ENCODE peak calls at places on chromosome 13, in four cellular contexts. P, S, O and W are unnamed samples. For H3K36me3, the result is how much of the 10 kb centered on the place peaks cover.

GRCh38 chr13:57634829-57635165 is 3.3 kb downstream of the PCDH17 start:
- DNase-seq in O (no peak), S (no peak), P (no peak), W (no peak)

GRCh38 chr13:99640260-99640659 is 139.0 kb downstream of the TM9SF2 start:
- DNase-seq in S (no peak), P (no peak), O (no peak), W (no peak)

GRCh38 chr13:20525601-20526544 is at the start of gene CRYL1:
- DNase-seq in P (peak), O (peak), S (peak), W (no peak)

GRCh38 chr13:90838561-90838960 is 508.9 kb upstream of the MIR17HG start:
- DNase-seq in P (no peak), O (no peak), S (no peak), W (no peak)

GRCh38 chr13:45196622-45197021 is 4.2 kb downstream of the KCTD4 start:
- DNase-seq in P (no peak), O (no peak), S (no peak), W (no peak)

GRCh38 chr13:57641071-57641470 is 9.5 kb downstream of the PCDH17 start:
- DNase-seq in O (no peak), S (no peak), P (no peak), W (no peak)

GRCh38 chr13:49400755-49401659 is 42.9 kb downstream of the CAB39L start:
- DNase-seq in O (peak), P (no peak), S (peak), W (no peak)

GRCh38 chr13:110907301-110907700 is 7.6 kb downstream of the ANKRD10 start:
- DNase-seq in P (no peak), S (no peak), O (peak), W (no peak)

GRCh38 chr13:99176309-99177276 is 24.1 kb upstream of the UBAC2 start:
- DNase-seq in O (peak), S (peak), P (no peak), W (no peak)

GRCh38 chr13:76884167-76884566 is 2.0 kb downstream of the KCTD12 start:
- DNase-seq in P (no peak), O (no peak), S (no peak), W (no peak)

GRCh38 chr13:73754727-73755292 is 379.4 kb downstream of the KLF12 start:
- DNase-seq in P (no peak), O (peak), S (peak), W (no peak)

GRCh38 chr13:110275931-110276552 is 30.9 kb downstream of the COL4A1 start:
- DNase-seq in P (no peak), S (no peak), O (no peak), W (no peak)

GRCh38 chr13:49305824-49306425 is 58.2 kb downstream of the CDADC1 start:
- DNase-seq in P (no peak), O (no peak), S (no peak), W (no peak)

GRCh38 chr13:73722120-73722519 is 412.1 kb downstream of the KLF12 start:
- DNase-seq in S (no peak), O (peak), P (peak), W (peak)

GRCh38 chr13:30108216-30108912 is 199.0 kb downstream of the KATNAL1 start:
- DNase-seq in O (peak), S (no peak), P (no peak), W (no peak)

GRCh38 chr13:104949840-104950805 is 1585.3 kb downstream of the EFNB2 start:
- DNase-seq in P (no peak), S (no peak), O (peak), W (peak)

GRCh38 chr13:48144413-48145035 is 49.6 kb upstream of the MED4 start:
- DNase-seq in S (no peak), P (no peak), O (no peak), W (no peak)

GRCh38 chr13:101915333-101915732 is 462.9 kb downstream of the ITGBL1 start:
- DNase-seq in O (no peak), S (no peak), P (no peak), W (no peak)

GRCh38 chr13:94195715-94196114 is 283.8 kb downstream of the DCT start:
- DNase-seq in P (no peak), O (peak), S (no peak), W (peak)

GRCh38 chr13:41216160-41216559 is 21.8 kb upstream of the KBTBD7 start:
- DNase-seq in S (no peak), P (no peak), O (peak), W (no peak)

GRCh38 chr13:74555291-74556001 is 421.2 kb upstream of the KLF12 start:
- DNase-seq in S (no peak), P (no peak), O (no peak), W (no peak)

GRCh38 chr13:24618219-24618955 is 61.8 kb upstream of the ATP12A start:
- DNase-seq in P (peak), O (peak), S (no peak), W (no peak)

GRCh38 chr13:21984156-21984555 is 313.3 kb downstream of the FGF9 start:
- DNase-seq in S (no peak), P (no peak), O (no peak), W (no peak)

GRCh38 chr13:104993708-104994107 is 1541.8 kb downstream of the EFNB2 start:
- DNase-seq in P (no peak), S (no peak), O (no peak), W (no peak)

GRCh38 chr13:36919206-36919832 is 719 bp downstream of the SMAD9 start:
- DNase-seq in S (peak), P (no peak), O (peak), W (no peak)

GRCh38 chr13:29266261-29266660 is 329.2 kb downstream of the SLC7A1 start:
- DNase-seq in P (no peak), O (no peak), S (no peak), W (no peak)

GRCh38 chr13:59477011-59477410 is 686.7 kb downstream of the DIAPH3 start:
- DNase-seq in P (no peak), S (no peak), O (no peak), W (no peak)

GRCh38 chr13:36829753-36830152 is 10.7 kb downstream of the RFXAP start:
- DNase-seq in S (no peak), P (no peak), O (no peak), W (no peak)

GRCh38 chr13:46382224-46382623 is 4.8 kb downstream of the RUBCNL start:
- DNase-seq in S (no peak), P (no peak), O (no peak), W (no peak)
- H3K36me3 ChIP-seq in S (under half), P (under half), O (under half), W (under half)

DNA sequence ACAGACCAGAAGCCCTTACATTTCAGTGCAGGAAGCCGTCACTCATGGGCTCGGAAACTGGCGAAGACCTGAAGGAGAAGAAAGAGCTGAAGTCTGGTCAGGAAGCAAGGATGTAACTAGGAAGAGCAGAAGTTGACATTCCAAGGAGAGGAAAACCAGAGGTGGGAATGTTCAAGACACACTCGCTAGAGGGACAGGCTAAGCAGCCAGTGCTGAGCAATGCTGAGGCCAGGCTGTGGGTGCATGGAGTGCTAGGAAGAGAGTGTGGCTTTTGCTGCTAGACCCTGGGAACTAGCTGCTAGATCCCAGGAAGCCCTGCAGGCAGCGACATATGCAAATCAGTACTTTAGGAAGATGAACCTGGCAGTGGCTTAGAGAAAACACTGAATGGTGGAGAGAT is 12.1 kb upstream of the URAD start:
- DNase-seq in O (no peak), S (no peak), P (no peak), W (no peak)
- H3K4me3 ChIP-seq in O (no peak), S (no peak), P (no peak), W (no peak)

DNA sequence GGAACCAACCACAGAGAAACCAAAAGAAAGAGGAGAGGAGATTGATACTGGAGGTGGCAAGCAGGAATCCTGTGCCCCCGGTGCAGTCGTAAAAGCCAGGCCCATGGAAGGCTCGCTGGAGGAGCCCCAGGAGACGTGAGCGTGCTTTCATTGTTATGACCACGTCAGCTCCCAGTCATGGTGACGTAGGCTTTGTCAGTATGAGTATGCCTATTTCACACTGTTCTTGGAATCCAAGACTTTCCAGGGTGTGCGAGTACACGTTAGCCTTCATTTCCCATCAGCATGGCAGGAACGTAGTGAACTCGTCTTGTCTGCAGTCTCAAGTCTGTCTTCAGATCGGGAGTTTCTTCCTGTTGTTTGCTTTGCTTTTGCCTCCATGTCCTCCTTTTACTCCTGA is 15.4 kb upstream of the CHAMP1 start:
- DNase-seq in S (no peak), P (no peak), O (no peak), W (no peak)
- H3K36me3 ChIP-seq in S (under half), P (under half), O (half or more), W (under half)

DNA sequence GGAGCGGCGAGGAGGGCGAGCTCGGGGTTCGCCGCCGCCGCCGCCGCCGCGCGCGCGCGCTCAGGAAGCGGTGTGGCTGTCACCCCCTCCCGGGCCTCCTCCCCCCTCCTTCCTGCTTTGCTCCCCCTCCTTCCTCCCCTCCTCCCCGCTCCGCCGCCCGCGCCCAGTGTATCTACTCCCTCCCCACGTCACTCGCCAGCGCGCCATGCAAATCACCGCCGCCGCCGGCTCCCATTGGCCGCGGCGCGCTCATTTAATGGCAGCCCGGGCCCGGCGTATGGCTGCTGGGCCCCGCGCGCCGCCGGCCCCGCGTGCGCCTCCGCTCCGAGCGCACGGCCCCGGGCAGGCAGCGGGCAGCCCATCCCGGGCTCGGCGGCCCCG is 335 bp upstream of the SOX1 start:
- DNase-seq in S (peak), O (no peak), P (no peak), W (no peak)
- H3K4me3 ChIP-seq in S (peak), O (no peak), P (no peak), W (no peak)

GRCh38 chr13:42855416-42855815 is 74.0 kb downstream of the FAM216B start:
- DNase-seq in O (no peak), P (no peak), S (no peak), W (no peak)
- H3K36me3 ChIP-seq in O (under half), P (under half), S (under half), W (under half)

DNA sequence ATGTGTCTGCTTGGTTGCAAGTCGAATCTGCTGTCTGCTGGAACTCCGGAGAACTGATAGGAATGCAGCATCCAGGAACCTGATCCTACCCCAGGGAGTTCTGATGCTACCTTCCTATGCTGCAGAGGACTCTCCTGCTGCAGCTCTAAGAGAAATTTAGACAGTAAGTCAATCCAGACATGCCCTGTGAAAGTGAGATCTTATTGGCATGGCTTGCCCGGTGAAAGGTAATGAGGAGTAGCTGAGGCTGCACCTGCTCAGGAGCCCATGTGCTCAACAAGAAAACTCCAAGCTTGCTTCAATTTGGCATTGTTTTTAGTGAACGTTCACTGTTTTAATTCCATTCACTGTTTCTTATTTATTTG is 217.3 kb upstream of the SERP2 start:
- DNase-seq in S (no peak), O (no peak), P (no peak), W (no peak)
- H3K4me3 ChIP-seq in S (no peak), O (no peak), P (no peak), W (no peak)